ENCODE peak calls at places on chromosomes 12 and 14, in eight cellular contexts. S, Q, P, T, W, A, Z and K are unnamed samples.

GRCh38 chr12:93802698-93803097 is 125.5 kb downstream of the CRADD start:
- DNase-seq in S (peak; percentile 40), Q (peak; percentile 75), P (peak; percentile 78), T (peak; percentile 47), W (no peak), A (no peak), Z (peak; percentile 48), K (peak; percentile 66)

GRCh38 chr12:26527702-26528101 is 305.3 kb downstream of the ITPR2 start:
- DNase-seq in S (no peak), Q (no peak), P (no peak), T (no peak), W (no peak), A (no peak), Z (no peak), K (no peak)

GRCh38 chr14:67618617-67619063 is 1.1 kb upstream of the ARG2 start:
- DNase-seq in S (peak; percentile 80), Q (peak; percentile 75), P (peak; percentile 83), T (peak; percentile 92), W (no peak), A (no peak), Z (peak; percentile 74), K (peak; percentile 81)

GRCh38 chr12:116389990-116390655 is 112.6 kb upstream of the MED13L start:
- DNase-seq in S (peak; percentile 92), Q (peak; percentile 88), P (peak; percentile 94), T (no peak), W (no peak), A (no peak), Z (peak; percentile 92), K (peak; percentile 83)

GRCh38 chr14:21056520-21057163 is 980 bp upstream of the RNASE8 start:
- DNase-seq in S (peak; percentile 57), Q (peak; percentile 36), P (peak; percentile 73), T (no peak), W (no peak), A (no peak), Z (no peak), K (peak; percentile 35)

GRCh38 chr12:124517260-124518050 is 50.0 kb downstream of the NCOR2 start:
- DNase-seq in S (peak; percentile 54), Q (peak; percentile 46), P (peak; percentile 59), T (peak; percentile 70), W (no peak), A (peak; percentile 95), Z (no peak), K (peak; percentile 77)

GRCh38 chr12:106369624-106370346 is 12.2 kb downstream of the POLR3B start:
- DNase-seq in S (peak; percentile 69), Q (peak; percentile 65), P (peak; percentile 84), T (no peak), W (no peak), A (no peak), Z (peak; percentile 85), K (no peak)

GRCh38 chr12:56565510-56566101 is 44.0 kb downstream of the RBMS2 start:
- DNase-seq in S (peak; percentile 39), Q (peak; percentile 86), P (peak; percentile 87), T (peak; percentile 90), W (no peak), A (peak; percentile 80), Z (peak; percentile 74), K (peak; percentile 91)

GRCh38 chr14:74867673-74868072 is 8.3 kb downstream of the PROX2 start:
- DNase-seq in S (no peak), Q (no peak), P (peak; percentile 81), T (no peak), W (peak; percentile 36), A (no peak), Z (no peak), K (no peak)

GRCh38 chr14:64968167-64968566 is 4.0 kb downstream of the RAB15 start:
- DNase-seq in S (no peak), Q (no peak), P (no peak), T (no peak), W (no peak), A (no peak), Z (no peak), K (peak; percentile 20)

GRCh38 chr12:12079291-12079690 is 8.6 kb downstream of the BCL2L14 start:
- DNase-seq in S (no peak), Q (peak; percentile 20), P (no peak), T (no peak), W (no peak), A (no peak), Z (no peak), K (no peak)

GRCh38 chr14:67187826-67188225 is 1.4 kb upstream of the GARIN2 start:
- DNase-seq in S (peak; percentile 84), Q (peak; percentile 54), P (peak; percentile 65), T (no peak), W (no peak), A (no peak), Z (peak; percentile 58), K (no peak)

GRCh38 chr12:19894049-19894448 is 454.8 kb downstream of the AEBP2 start:
- DNase-seq in S (peak; percentile 18), Q (peak; percentile 25), P (peak; percentile 18), T (no peak), W (no peak), A (no peak), Z (peak; percentile 57), K (peak; percentile 9)

GRCh38 chr12:5171701-5172100 is 128.0 kb downstream of the KCNA5 start:
- DNase-seq in S (peak; percentile 77), Q (peak; percentile 56), P (peak; percentile 75), T (peak; percentile 86), W (no peak), A (no peak), Z (no peak), K (peak; percentile 61)

GRCh38 chr14:87896393-87897380 is 96.3 kb downstream of the GALC start:
- DNase-seq in S (peak; percentile 56), Q (peak; percentile 43), P (peak; percentile 73), T (peak; percentile 83), W (no peak), A (no peak), Z (peak; percentile 35), K (peak; percentile 63)

GRCh38 chr12:114912811-114913210 is 228.8 kb upstream of the TBX3 start:
- DNase-seq in S (no peak), Q (no peak), P (no peak), T (no peak), W (no peak), A (no peak), Z (no peak), K (no peak)

GRCh38 chr14:62289471-62289870 is 527.3 kb downstream of the SNAPC1 start:
- DNase-seq in S (peak; percentile 96), Q (no peak), P (peak; percentile 25), T (no peak), W (no peak), A (no peak), Z (peak; percentile 66), K (no peak)

GRCh38 chr14:28766505-28767238 is at the start of gene FOXG1:
- DNase-seq in S (no peak), Q (no peak), P (peak; percentile 73), T (no peak), W (no peak), A (no peak), Z (no peak), K (no peak)

GRCh38 chr12:53078425-53079225 is 565 bp downstream of the SPRYD3 start:
- DNase-seq in S (peak; percentile 38), Q (no peak), P (peak; percentile 67), T (no peak), W (no peak), A (peak; percentile 61), Z (peak; percentile 48), K (no peak)

GRCh38 chr14:86761611-86762010 is 1231.4 kb downstream of the GALC start:
- DNase-seq in S (no peak), Q (no peak), P (no peak), T (no peak), W (no peak), A (no peak), Z (no peak), K (no peak)

GRCh38 chr14:101225116-101225728 is 321.7 kb upstream of the RTL1 start:
- DNase-seq in S (no peak), Q (no peak), P (no peak), T (peak; percentile 81), W (no peak), A (no peak), Z (no peak), K (no peak)

GRCh38 chr12:122986258-122986871 is 5.9 kb downstream of the ARL6IP4 start:
- DNase-seq in S (no peak), Q (no peak), P (no peak), T (no peak), W (no peak), A (no peak), Z (no peak), K (no peak)

GRCh38 chr12:6827437-6827894 is 741 bp upstream of the P3H3 start:
- DNase-seq in S (peak; percentile 86), Q (peak; percentile 84), P (peak; percentile 93), T (peak; percentile 96), W (peak; percentile 17), A (peak; percentile 94), Z (peak; percentile 79), K (peak; percentile 85)

GRCh38 chr12:21502164-21502496 is 541 bp downstream of the GOLT1B start:
- DNase-seq in S (peak; percentile 10), Q (peak; percentile 18), P (peak; percentile 41), T (no peak), W (no peak), A (no peak), Z (peak; percentile 17), K (peak; percentile 27)

GRCh38 chr12:91542048-91542447 is 359.4 kb upstream of the DCN start:
- DNase-seq in S (no peak), Q (no peak), P (no peak), T (no peak), W (no peak), A (no peak), Z (no peak), K (peak; percentile 13)

GRCh38 chr12:25427328-25428249 is 125.5 kb downstream of the LMNTD1 start:
- DNase-seq in S (no peak), Q (no peak), P (peak; percentile 14), T (no peak), W (no peak), A (no peak), Z (peak; percentile 59), K (no peak)

GRCh38 chr14:32635103-32635719 is 303.5 kb upstream of the NPAS3 start:
- DNase-seq in S (peak; percentile 65), Q (peak; percentile 52), P (peak; percentile 70), T (no peak), W (no peak), A (no peak), Z (peak; percentile 68), K (peak; percentile 22)

GRCh38 chr14:33386140-33386539 is 447.5 kb downstream of the NPAS3 start:
- DNase-seq in S (no peak), Q (no peak), P (no peak), T (no peak), W (no peak), A (no peak), Z (no peak), K (no peak)

GRCh38 chr14:22311625-22312024 is 277.4 kb downstream of the DAD1 start:
- DNase-seq in S (no peak), Q (no peak), P (no peak), T (no peak), W (no peak), A (no peak), Z (no peak), K (no peak)

GRCh38 chr12:25755681-25756260 is 202.7 kb upstream of the LMNTD1 start:
- DNase-seq in S (no peak), Q (no peak), P (peak; percentile 37), T (no peak), W (no peak), A (no peak), Z (no peak), K (no peak)

GRCh38 chr14:35506927-35507326 is 27.0 kb upstream of the INSM2 start:
- DNase-seq in S (peak; percentile 91), Q (peak; percentile 3), P (peak; percentile 43), T (no peak), W (no peak), A (no peak), Z (peak; percentile 75), K (no peak)

GRCh38 chr14:99124482-99125104 is 147.4 kb downstream of the BCL11B start:
- DNase-seq in S (no peak), Q (no peak), P (no peak), T (no peak), W (no peak), A (peak; percentile 51), Z (no peak), K (no peak)

GRCh38 chr12:53844989-53845836 is 93.4 kb upstream of the HOXC13 start:
- DNase-seq in S (peak; percentile 77), Q (peak; percentile 60), P (peak; percentile 77), T (no peak), W (no peak), A (no peak), Z (peak; percentile 14), K (peak; percentile 70)

GRCh38 chr14:54565236-54566151 is 1.4 kb upstream of the SAMD4A start:
- DNase-seq in S (peak; percentile 66), Q (peak; percentile 79), P (peak; percentile 97), T (peak; percentile 91), W (peak; percentile 77), A (peak; percentile 98), Z (peak; percentile 91), K (peak; percentile 94)